ENCODE peak calls at places on chromosome 3, in four cellular contexts. J, E, S and R are unnamed samples.

GRCh38 chr3:182793663-182794454 is 555 bp downstream of the ATP11B start:
- DNase-seq in J (no peak), S (peak), E (peak), R (peak)

GRCh38 chr3:129522953-129523352 is 5.5 kb upstream of the RHO start:
- DNase-seq in E (no peak), S (no peak), J (no peak), R (no peak)

GRCh38 chr3:172249039-172249438 is 199.2 kb downstream of the GHSR start:
- DNase-seq in J (no peak), S (no peak), E (no peak), R (no peak)

GRCh38 chr3:46705751-46706572 is 4.8 kb downstream of the TMIE start:
- DNase-seq in J (no peak), S (no peak), E (no peak), R (no peak)

GRCh38 chr3:133964547-133964946 is 65.2 kb downstream of the SLCO2A1 start:
- DNase-seq in E (peak), J (no peak), S (no peak), R (peak)

GRCh38 chr3:190101320-190102117 is 19.2 kb downstream of the P3H2 start:
- DNase-seq in J (no peak), E (no peak), S (no peak), R (peak)

GRCh38 chr3:124770341-124771082 is 40.3 kb downstream of the UMPS start:
- DNase-seq in J (no peak), E (no peak), S (no peak), R (no peak)

GRCh38 chr3:135989247-135989646 is 23.7 kb downstream of the PPP2R3A start:
- DNase-seq in E (no peak), J (no peak), S (no peak), R (no peak)

GRCh38 chr3:111151438-111151837 is 79.8 kb downstream of the NECTIN3 start:
- DNase-seq in J (no peak), E (peak), S (no peak), R (peak)

GRCh38 chr3:81311321-81311720 is 450.1 kb downstream of the GBE1 start:
- DNase-seq in S (no peak), E (no peak), J (no peak), R (no peak)

GRCh38 chr3:179503640-179504039 is 52.4 kb upstream of the GNB4 start:
- DNase-seq in S (no peak), E (no peak), J (no peak), R (no peak)

GRCh38 chr3:184300377-184300717 is 1.3 kb downstream of the PSMD2 start:
- DNase-seq in E (no peak), S (no peak), J (no peak), R (no peak)

GRCh38 chr3:49500408-49501257 is 30.6 kb downstream of the DAG1 start:
- DNase-seq in S (peak), J (no peak), E (peak), R (no peak)

GRCh38 chr3:139518296-139518695 is 21.2 kb downstream of the RBP1 start:
- DNase-seq in J (no peak), S (no peak), E (no peak), R (no peak)

GRCh38 chr3:139521811-139522210 is 17.7 kb downstream of the RBP1 start:
- DNase-seq in E (no peak), J (no peak), S (no peak), R (no peak)

GRCh38 chr3:139521144-139521543 is 18.4 kb downstream of the RBP1 start:
- DNase-seq in S (no peak), E (no peak), J (no peak), R (no peak)

GRCh38 chr3:139518926-139519842 is 20.4 kb downstream of the RBP1 start:
- DNase-seq in E (no peak), J (no peak), S (no peak), R (no peak)

DNA sequence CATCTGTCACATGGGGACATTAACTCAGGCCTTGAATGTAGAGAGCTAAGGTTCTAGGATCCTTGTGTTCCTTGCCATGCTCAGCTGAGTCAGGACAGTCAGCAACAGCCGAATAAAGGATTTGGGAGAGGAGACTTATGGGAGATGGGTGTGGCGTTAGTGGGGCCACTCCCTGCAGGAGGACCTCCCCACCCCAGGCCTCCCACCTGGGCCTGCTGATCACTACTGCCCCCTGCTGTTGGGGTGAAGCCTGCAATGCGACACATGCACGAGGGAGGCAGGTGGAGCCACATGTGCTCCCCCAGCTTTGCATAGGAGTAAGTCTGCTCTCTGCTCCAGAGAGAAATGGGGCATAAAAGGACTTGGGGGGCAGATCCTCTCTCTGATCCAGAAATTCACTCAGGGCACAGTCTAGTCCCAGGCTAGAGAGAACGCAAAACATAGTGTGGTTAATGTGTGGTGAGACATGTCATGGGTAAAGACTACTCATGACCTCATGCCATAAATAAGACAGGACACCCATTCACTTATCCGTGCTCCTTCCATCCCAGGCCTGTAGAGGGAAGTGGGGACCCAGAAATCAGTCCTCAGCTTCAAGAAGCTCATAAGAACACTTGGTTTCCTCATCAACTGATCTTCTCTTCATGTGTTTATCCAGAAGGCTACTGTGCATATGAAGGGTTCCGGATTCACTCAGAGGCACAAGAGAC is 19.4 kb downstream of the RBP1 start:
- DNase-seq in J (no peak), S (peak), E (no peak), R (peak)
- TF ChIP-seq JUNB in J (no peak), S (no peak), E (no peak), R (no peak)

DNA sequence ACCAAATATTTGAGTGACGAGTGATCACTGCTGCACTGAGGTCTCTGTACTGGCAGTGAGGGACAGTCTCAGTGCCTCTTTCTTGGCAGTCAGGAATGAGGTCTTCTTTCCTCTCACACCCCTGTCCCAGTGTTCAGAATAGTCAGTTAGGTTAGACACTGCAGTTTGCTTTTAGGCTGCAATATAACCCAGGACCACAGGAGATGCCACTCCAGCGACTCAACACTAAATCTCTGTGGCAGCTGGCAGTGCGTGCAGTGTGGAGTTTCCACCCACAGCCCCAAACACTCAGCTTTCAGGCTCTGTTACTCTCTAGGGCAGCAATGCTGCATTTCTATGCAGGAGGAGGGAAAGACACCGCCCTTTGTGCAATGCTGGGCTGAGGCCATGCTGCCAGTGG is 150.1 kb upstream of the SUCLG2 start:
- DNase-seq in J (no peak), E (no peak), S (no peak), R (no peak)
- TF ChIP-seq CREB1 in J (no peak), E (no peak), S (no peak), R (no peak)

DNA sequence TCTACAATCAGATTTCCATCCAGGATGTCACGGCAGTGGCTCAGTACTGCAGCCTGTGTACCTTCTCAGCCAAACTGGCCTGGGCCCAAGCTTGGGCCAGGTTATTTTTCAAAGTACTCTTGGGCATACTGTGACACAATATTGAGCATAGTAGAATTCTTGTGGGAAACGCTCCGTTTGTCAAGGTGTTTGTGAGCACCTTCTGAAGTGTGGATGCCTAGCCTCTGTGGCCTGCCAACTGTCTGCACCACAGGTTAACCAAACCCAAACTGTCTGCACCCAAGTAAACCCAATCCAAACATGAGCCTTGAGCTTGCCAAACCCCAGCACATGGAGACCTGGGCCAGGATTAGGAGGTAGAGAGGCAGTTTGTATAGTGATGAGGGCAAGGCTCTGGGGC is 25.4 kb downstream of the CTDSPL start:
- DNase-seq in S (no peak), J (no peak), E (no peak), R (no peak)
- TF ChIP-seq REST in S (no peak), J (no peak), E (no peak), R (no peak)

GRCh38 chr3:177110308-177111254 is 86.7 kb downstream of the TBL1XR1 start:
- DNase-seq in E (no peak), J (no peak), S (no peak), R (no peak)
- TF ChIP-seq JUNB in E (no peak), J (no peak), S (no peak), R (no peak)